ENCODE peak calls at places on chromosomes 6 and 20, in eight cellular contexts. E, M, A, K, I, F, D and L are unnamed samples.

GRCh38 chr20:52025938-52026337 is 165.6 kb downstream of the ZFP64 start:
- DNase-seq in F (no peak), I (no peak), M (peak; percentile 57), K (no peak), E (no peak), A (no peak), D (no peak), L (no peak)

GRCh38 chr20:32743237-32744112 is at the start of gene COMMD7:
- DNase-seq in M (peak; percentile 44), K (peak; percentile 84), D (peak; percentile 81), E (peak; percentile 29), F (peak; percentile 78), I (peak; percentile 64), A (peak; percentile 63), L (peak; percentile 86)

GRCh38 chr6:16205377-16206144 is 32.8 kb upstream of the GMPR start:
- DNase-seq in K (no peak), I (peak; percentile 33), D (no peak), A (no peak), F (peak; percentile 86), M (peak; percentile 91), E (no peak), L (peak; percentile 94)

GRCh38 chr20:62818592-62819493 is 2.0 kb downstream of the COL9A3 start:
- DNase-seq in K (no peak), D (peak; percentile 57), F (peak; percentile 24), M (peak; percentile 9), A (no peak), I (peak; percentile 53), E (no peak), L (no peak)

GRCh38 chr6:127192911-127193503 is 73.7 kb upstream of the RNF146 start:
- DNase-seq in I (no peak), M (peak; percentile 62), E (no peak), D (no peak), F (peak; percentile 81), K (no peak), A (no peak), L (no peak)

GRCh38 chr6:117938324-117938995 is 31.4 kb downstream of the SLC35F1 start:
- DNase-seq in F (no peak), M (no peak), E (no peak), D (peak; percentile 37), I (peak; percentile 19), A (no peak), K (no peak), L (no peak)

GRCh38 chr20:57662028-57662312 is 41.7 kb upstream of the ZBP1 start:
- DNase-seq in E (no peak), K (no peak), F (no peak), I (no peak), M (no peak), D (no peak), A (no peak), L (no peak)

GRCh38 chr6:152299336-152299735 is 337.8 kb downstream of the SYNE1 start:
- DNase-seq in D (no peak), A (no peak), M (no peak), E (no peak), F (no peak), I (no peak), K (no peak), L (peak; percentile 53)

GRCh38 chr6:110456694-110457093 is 19.7 kb downstream of the SLC22A16 start:
- DNase-seq in I (no peak), K (no peak), D (no peak), M (no peak), F (no peak), A (no peak), E (no peak), L (no peak)

GRCh38 chr6:29947292-29947980 is 5.1 kb downstream of the HLA-A start:
- DNase-seq in D (no peak), I (no peak), F (no peak), A (no peak), K (no peak), E (no peak), M (no peak), L (no peak)

GRCh38 chr6:63899550-63899949 is 263.9 kb downstream of the PHF3 start:
- DNase-seq in D (no peak), F (peak; percentile 83), M (peak; percentile 68), A (no peak), E (peak; percentile 28), I (no peak), K (no peak), L (no peak)

GRCh38 chr6:110053395-110054240 is 75.5 kb downstream of the GPR6 start:
- DNase-seq in M (peak; percentile 68), I (peak; percentile 45), K (no peak), E (no peak), F (peak; percentile 75), A (no peak), D (peak; percentile 62), L (peak; percentile 61)

GRCh38 chr20:47502271-47502730 is 614 bp downstream of the NCOA3 start:
- DNase-seq in A (peak; percentile 49), F (peak; percentile 54), I (peak; percentile 23), D (peak; percentile 34), M (peak; percentile 8), E (peak; percentile 15), K (no peak), L (no peak)

GRCh38 chr20:51493346-51493791 is 49.1 kb downstream of the NFATC2 start:
- DNase-seq in F (no peak), K (no peak), E (no peak), I (no peak), A (no peak), D (no peak), M (no peak), L (no peak)

GRCh38 chr6:130362128-130362527 is 3.7 kb upstream of the TMEM200A start:
- DNase-seq in M (no peak), F (no peak), E (no peak), A (no peak), I (no peak), D (peak; percentile 63), K (no peak), L (no peak)

GRCh38 chr6:13327691-13328075 is 654 bp downstream of the TBC1D7 start:
- DNase-seq in I (no peak), A (no peak), E (no peak), D (no peak), K (no peak), M (no peak), F (peak; percentile 33), L (peak; percentile 55)

GRCh38 chr20:59569305-59569704 is 35.0 kb upstream of the PHACTR3 start:
- DNase-seq in E (no peak), A (no peak), K (no peak), I (no peak), D (no peak), F (no peak), M (no peak), L (no peak)

GRCh38 chr6:38320817-38321216 is 318.9 kb downstream of the BTBD9 start:
- DNase-seq in A (no peak), D (no peak), F (no peak), K (no peak), I (no peak), M (no peak), E (no peak), L (no peak)

GRCh38 chr6:81998432-81998831 is 246.0 kb upstream of the TENT5A start:
- DNase-seq in F (peak; percentile 80), M (peak; percentile 84), E (no peak), I (no peak), D (no peak), A (no peak), K (no peak), L (no peak)

GRCh38 chr6:148364056-148364844 is 21.6 kb downstream of the SASH1 start:
- DNase-seq in K (no peak), M (peak; percentile 76), E (no peak), A (no peak), F (peak; percentile 93), I (peak; percentile 42), D (no peak), L (no peak)

GRCh38 chr6:24721461-24722215 is 2.7 kb upstream of the C6orf62 start:
- DNase-seq in D (no peak), I (peak; percentile 91), F (peak; percentile 92), E (peak; percentile 88), A (peak; percentile 93), M (peak; percentile 86), K (no peak), L (no peak)

GRCh38 chr6:108558372-108559096 is 2.2 kb upstream of the FOXO3 start:
- DNase-seq in D (peak; percentile 100), F (peak; percentile 100), I (peak; percentile 99), M (peak; percentile 99), A (peak; percentile 99), K (peak; percentile 99), E (peak; percentile 99), L (peak; percentile 99)

GRCh38 chr6:153001767-153002612 is 519 bp downstream of the MTRF1L start:
- DNase-seq in F (peak; percentile 50), A (no peak), E (no peak), D (peak; percentile 36), K (no peak), M (no peak), I (no peak), L (peak; percentile 29)

GRCh38 chr6:163942790-163943189 is 528.3 kb downstream of the QKI start:
- DNase-seq in D (no peak), F (no peak), I (no peak), E (no peak), A (no peak), K (no peak), M (no peak), L (no peak)
- H3K4me1 ChIP-seq in D (no peaks in the 10 kb centered on the region), F (no peaks in the 10 kb centered on the region), I (peaks cover 7% of the 10 kb centered on the region), E (no peaks in the 10 kb centered on the region), A (peaks cover 7% of the 10 kb centered on the region), K (peaks cover 65% of the 10 kb centered on the region), M (peaks cover 4% of the 10 kb centered on the region), L (no peaks in the 10 kb centered on the region)

GRCh38 chr20:34955232-34956040 is at the start of the genes GSS and MYH7B:
- DNase-seq in M (peak; percentile 93), E (peak; percentile 96), F (peak; percentile 97), D (peak; percentile 97), K (peak; percentile 97), I (peak; percentile 98), A (peak; percentile 99), L (peak; percentile 97)

GRCh38 chr20:34953960-34954359 is 1.6 kb downstream of the GSS start:
- DNase-seq in D (no peak), E (no peak), I (no peak), F (no peak), A (no peak), M (no peak), K (no peak), L (no peak)

GRCh38 chr20:34954905-34955231 is 738 bp downstream of the GSS start:
- DNase-seq in F (peak; percentile 73), M (peak; percentile 42), A (peak; percentile 70), K (no peak), D (no peak), E (no peak), I (peak; percentile 20), L (no peak)

GRCh38 chr20:34956751-34957472 is 1.2 kb downstream of the MYH7B start:
- DNase-seq in I (no peak), K (no peak), D (no peak), E (no peak), F (no peak), M (no peak), A (no peak), L (no peak)

GRCh38 chr20:34956041-34956458 is 382 bp downstream of the MYH7B start:
- DNase-seq in I (no peak), D (no peak), M (no peak), F (no peak), A (no peak), K (no peak), E (no peak), L (no peak)
- H3K4me3 ChIP-seq in I (no peak overlapping the region), D (peak overlapping the region; percentile 49), M (peak overlapping the region; percentile 62), F (peak overlapping the region; percentile 79), A (peak overlapping the region; percentile 71), K (peak overlapping the region; percentile 68), E (peak overlapping the region; percentile 68), L (peak overlapping the region; percentile 78)

GRCh38 chr20:53804920-53805894 is 211.6 kb upstream of the ZNF217 start:
- DNase-seq in D (no peak), K (no peak), A (peak; percentile 17), F (peak; percentile 46), I (no peak), M (no peak), E (no peak), L (no peak)
- H3K4me1 ChIP-seq in D (peaks cover 10% of the 10 kb centered on the region), K (peaks cover 10% of the 10 kb centered on the region), A (peaks cover 11% of the 10 kb centered on the region), F (peaks cover 16% of the 10 kb centered on the region), I (peaks cover 11% of the 10 kb centered on the region), M (peaks cover 12% of the 10 kb centered on the region), E (no peaks in the 10 kb centered on the region), L (no peaks in the 10 kb centered on the region)

GRCh38 chr20:64166712-64167615 is 2.7 kb downstream of the MYT1 start:
- DNase-seq in A (no peak), M (no peak), F (peak; percentile 11), I (no peak), D (peak; percentile 67), K (no peak), E (no peak), L (no peak)
- H3K4me3 ChIP-seq in A (no peak overlapping the region), M (no peak overlapping the region), F (no peak overlapping the region), I (no peak overlapping the region), D (no peak overlapping the region), K (no peak overlapping the region), E (no peak overlapping the region), L (no peak overlapping the region)